ENCODE peak calls at places on chromosome 1, in six cellular contexts. One of them, this sample, is unnamed.

GRCh38 chr1:244056602-244057001 is 5.5 kb downstream of the ZBTB18 start:
- DNase-seq in prostate gland: no peak
- DNase-seq in RWPE1: no peak
- DNase-seq in breast epithelium: no peak
- DNase-seq in hepatocyte: no peak
- DNase-seq in stimulated activated CD4-positive, alpha-beta T cell treated with anti-CD3 and anti-CD28 coated beads, Interleukin-4, amount 100 ng/mL, for 1 hour: no peak
- DNase-seq in this sample: no peak

GRCh38 chr1:10213186-10213585 is 2.8 kb downstream of the KIF1B start:
- DNase-seq in prostate gland: no peak
- DNase-seq in RWPE1: no peak
- DNase-seq in breast epithelium: no peak
- DNase-seq in hepatocyte: no peak
- DNase-seq in stimulated activated CD4-positive, alpha-beta T cell treated with anti-CD3 and anti-CD28 coated beads, Interleukin-4, amount 100 ng/mL, for 1 hour: no peak
- DNase-seq in this sample: no peak

GRCh38 chr1:66557157-66557556 is 23.2 kb downstream of the SGIP1 start:
- DNase-seq in prostate gland: no peak
- DNase-seq in RWPE1: no peak
- DNase-seq in breast epithelium: no peak
- DNase-seq in hepatocyte: no peak
- DNase-seq in stimulated activated CD4-positive, alpha-beta T cell treated with anti-CD3 and anti-CD28 coated beads, Interleukin-4, amount 100 ng/mL, for 1 hour: no peak
- DNase-seq in this sample: no peak

GRCh38 chr1:109819365-109819764 is 55.6 kb upstream of the EPS8L3 start:
- DNase-seq in prostate gland: no peak
- DNase-seq in RWPE1: no peak
- DNase-seq in breast epithelium: no peak
- DNase-seq in hepatocyte: no peak
- DNase-seq in stimulated activated CD4-positive, alpha-beta T cell treated with anti-CD3 and anti-CD28 coated beads, Interleukin-4, amount 100 ng/mL, for 1 hour: no peak
- DNase-seq in this sample: no peak

GRCh38 chr1:169078163-169078883 is 28.2 kb upstream of the ATP1B1 start:
- DNase-seq in prostate gland: no peak
- DNase-seq in RWPE1: no peak
- DNase-seq in breast epithelium: no peak
- DNase-seq in hepatocyte: no peak
- DNase-seq in stimulated activated CD4-positive, alpha-beta T cell treated with anti-CD3 and anti-CD28 coated beads, Interleukin-4, amount 100 ng/mL, for 1 hour: no peak
- DNase-seq in this sample: no peak

GRCh38 chr1:1687846-1688245 is 4.7 kb downstream of the SLC35E2B start:
- DNase-seq in prostate gland: no peak
- DNase-seq in RWPE1: no peak
- DNase-seq in breast epithelium: no peak
- DNase-seq in hepatocyte: no peak
- DNase-seq in stimulated activated CD4-positive, alpha-beta T cell treated with anti-CD3 and anti-CD28 coated beads, Interleukin-4, amount 100 ng/mL, for 1 hour: no peak
- DNase-seq in this sample: no peak

GRCh38 chr1:96562094-96562493 is 159.5 kb upstream of the PTBP2 start:
- DNase-seq in prostate gland: no peak
- DNase-seq in RWPE1: no peak
- DNase-seq in breast epithelium: no peak
- DNase-seq in hepatocyte: no peak
- DNase-seq in stimulated activated CD4-positive, alpha-beta T cell treated with anti-CD3 and anti-CD28 coated beads, Interleukin-4, amount 100 ng/mL, for 1 hour: no peak
- DNase-seq in this sample: no peak

GRCh38 chr1:63774617-63775417 is 1.0 kb downstream of the ROR1 start:
- DNase-seq in prostate gland: no peak
- DNase-seq in RWPE1: peak
- DNase-seq in breast epithelium: no peak
- DNase-seq in hepatocyte: peak
- DNase-seq in stimulated activated CD4-positive, alpha-beta T cell treated with anti-CD3 and anti-CD28 coated beads, Interleukin-4, amount 100 ng/mL, for 1 hour: peak
- DNase-seq in this sample: peak

GRCh38 chr1:54290443-54291184 is 90.6 kb downstream of the MRPL37 start:
- DNase-seq in prostate gland: peak
- DNase-seq in RWPE1: no peak
- DNase-seq in breast epithelium: no peak
- DNase-seq in hepatocyte: peak
- DNase-seq in stimulated activated CD4-positive, alpha-beta T cell treated with anti-CD3 and anti-CD28 coated beads, Interleukin-4, amount 100 ng/mL, for 1 hour: no peak
- DNase-seq in this sample: peak

GRCh38 chr1:234550341-234551031 is 59.5 kb downstream of the IRF2BP2 start:
- DNase-seq in prostate gland: no peak
- DNase-seq in RWPE1: no peak
- DNase-seq in breast epithelium: peak
- DNase-seq in hepatocyte: no peak
- DNase-seq in stimulated activated CD4-positive, alpha-beta T cell treated with anti-CD3 and anti-CD28 coated beads, Interleukin-4, amount 100 ng/mL, for 1 hour: no peak
- DNase-seq in this sample: no peak

GRCh38 chr1:5001466-5001865 is 347.1 kb downstream of the AJAP1 start:
- DNase-seq in prostate gland: no peak
- DNase-seq in RWPE1: no peak
- DNase-seq in breast epithelium: no peak
- DNase-seq in hepatocyte: no peak
- DNase-seq in stimulated activated CD4-positive, alpha-beta T cell treated with anti-CD3 and anti-CD28 coated beads, Interleukin-4, amount 100 ng/mL, for 1 hour: no peak
- DNase-seq in this sample: no peak

GRCh38 chr1:211637066-211637465 is 38.4 kb downstream of the NEK2 start:
- DNase-seq in prostate gland: no peak
- DNase-seq in RWPE1: no peak
- DNase-seq in breast epithelium: no peak
- DNase-seq in hepatocyte: no peak
- DNase-seq in stimulated activated CD4-positive, alpha-beta T cell treated with anti-CD3 and anti-CD28 coated beads, Interleukin-4, amount 100 ng/mL, for 1 hour: no peak
- DNase-seq in this sample: no peak

GRCh38 chr1:227805606-227806197 is 9.8 kb upstream of the PRSS38 start:
- DNase-seq in prostate gland: no peak
- DNase-seq in RWPE1: peak
- DNase-seq in breast epithelium: no peak
- DNase-seq in hepatocyte: no peak
- DNase-seq in stimulated activated CD4-positive, alpha-beta T cell treated with anti-CD3 and anti-CD28 coated beads, Interleukin-4, amount 100 ng/mL, for 1 hour: no peak
- DNase-seq in this sample: no peak

GRCh38 chr1:75614455-75615379 is 3.8 kb upstream of the SLC44A5 start:
- DNase-seq in prostate gland: no peak
- DNase-seq in RWPE1: no peak
- DNase-seq in breast epithelium: no peak
- DNase-seq in hepatocyte: peak
- DNase-seq in stimulated activated CD4-positive, alpha-beta T cell treated with anti-CD3 and anti-CD28 coated beads, Interleukin-4, amount 100 ng/mL, for 1 hour: peak
- DNase-seq in this sample: peak

GRCh38 chr1:10708807-10709523 is 87.5 kb downstream of the CASZ1 start:
- DNase-seq in prostate gland: no peak
- DNase-seq in RWPE1: no peak
- DNase-seq in breast epithelium: no peak
- DNase-seq in hepatocyte: no peak
- DNase-seq in stimulated activated CD4-positive, alpha-beta T cell treated with anti-CD3 and anti-CD28 coated beads, Interleukin-4, amount 100 ng/mL, for 1 hour: no peak
- DNase-seq in this sample: no peak

GRCh38 chr1:179105393-179105792 is 23.5 kb downstream of the TOR3A start:
- DNase-seq in prostate gland: no peak
- DNase-seq in RWPE1: peak
- DNase-seq in breast epithelium: no peak
- DNase-seq in hepatocyte: peak
- DNase-seq in stimulated activated CD4-positive, alpha-beta T cell treated with anti-CD3 and anti-CD28 coated beads, Interleukin-4, amount 100 ng/mL, for 1 hour: no peak
- DNase-seq in this sample: peak

This sample was measured in thyroid gland.